ENCODE peak calls at places on chromosomes 1 and 21, in four cellular contexts. A is MM.1S; L is CD4-positive, CD25-positive, alpha-beta regulatory T cell; I is psoas muscle. T is an unnamed sample.

GRCh38 chr1:95640746-95641145 is 406.7 kb downstream of the RWDD3 start:
- DNase-seq in I (no peak), A (no peak), L (no peak), T (no peak)

GRCh38 chr21:45228171-45228641 is 59.5 kb downstream of the POFUT2 start:
- DNase-seq in L (no peak), A (no peak), I (no peak), T (no peak)

GRCh38 chr1:198109316-198109715 is 47.5 kb upstream of the NEK7 start:
- DNase-seq in L (no peak), I (no peak), A (no peak), T (no peak)

GRCh38 chr1:18580676-18581419 is 49.8 kb upstream of the PAX7 start:
- DNase-seq in A (no peak), L (no peak), I (no peak), T (no peak)

GRCh38 chr1:180231506-180232420 is 1.7 kb downstream of the LHX4 start:
- DNase-seq in I (no peak), A (peak; percentile 62), L (no peak), T (peak; percentile 63)

GRCh38 chr1:173682174-173682573 is 12.5 kb upstream of the ANKRD45 start:
- DNase-seq in L (no peak), I (no peak), A (no peak), T (no peak)

GRCh38 chr1:212234431-212235298 is 50.5 kb upstream of the PPP2R5A start:
- DNase-seq in A (peak; percentile 79), I (peak; percentile 61), L (no peak), T (no peak)

GRCh38 chr1:22341791-22342605 is 109.7 kb upstream of the ZBTB40 start:
- DNase-seq in I (peak; percentile 57), L (no peak), A (no peak), T (no peak)

GRCh38 chr1:176187001-176187400 is 20.1 kb downstream of the COP1 start:
- DNase-seq in I (no peak), A (no peak), L (no peak), T (no peak)

GRCh38 chr21:31872072-31872451 is 758 bp upstream of the HUNK start:
- DNase-seq in I (no peak), A (no peak), L (no peak), T (no peak)

GRCh38 chr1:57088689-57089088 is 122.9 kb upstream of the C8B start:
- DNase-seq in I (no peak), A (no peak), L (no peak), T (no peak)

GRCh38 chr1:226798427-226799411 is 59.6 kb upstream of the ITPKB start:
- DNase-seq in L (peak; percentile 22), I (no peak), A (no peak), T (peak; percentile 90)

GRCh38 chr1:53734650-53735211 is 4.2 kb downstream of the GLIS1 start:
- DNase-seq in L (no peak), I (no peak), A (peak; percentile 67), T (no peak)

DNA sequence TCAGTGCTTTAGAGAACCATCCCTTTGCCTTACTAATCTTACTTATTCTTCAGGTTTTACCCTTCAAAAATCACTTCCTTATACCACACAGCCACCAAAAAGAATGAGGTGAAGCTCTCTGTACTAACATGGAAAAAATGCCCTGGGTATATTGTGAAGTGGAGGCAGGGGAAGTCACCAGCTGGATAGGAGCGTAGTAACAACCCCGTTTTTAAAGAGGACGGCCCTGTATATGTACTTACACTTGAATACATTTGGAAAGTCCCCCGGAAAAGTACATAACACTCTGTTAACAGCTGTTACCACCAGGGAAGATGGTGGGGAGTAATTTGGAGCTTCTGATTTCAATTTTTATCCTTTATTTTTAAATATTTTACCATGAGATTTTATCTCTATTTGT is 28.2 kb upstream of the KHDRBS1 start:
- DNase-seq in I (no peak), A (peak; percentile 88), L (no peak), T (peak; percentile 60)
- H3K4me3 ChIP-seq in I (no peak overlapping the region), A (peak overlapping the region; percentile 39), L (peak overlapping the region; percentile 29), T (peak overlapping the region; percentile 31)

GRCh38 chr1:156489166-156489934 is 11.2 kb downstream of the MEF2D start:
- DNase-seq in A (peak; percentile 78), L (no peak), I (peak; percentile 90), T (peak; percentile 59)

GRCh38 chr1:156488566-156489165 is 11.9 kb downstream of the MEF2D start:
- DNase-seq in L (no peak), I (no peak), A (peak; percentile 90), T (no peak)

GRCh38 chr1:156490401-156491032 is 10.1 kb downstream of the MEF2D start:
- DNase-seq in A (peak; percentile 60), I (peak; percentile 86), L (no peak), T (no peak)

GRCh38 chr1:156491151-156491949 is 9.2 kb downstream of the MEF2D start:
- DNase-seq in A (no peak), I (peak; percentile 56), L (no peak), T (no peak)

GRCh38 chr1:156489935-156490293 is 10.7 kb downstream of the MEF2D start:
- DNase-seq in I (no peak), L (no peak), A (no peak), T (no peak)
- H3K4me3 ChIP-seq in I (peak overlapping the region; percentile 98), L (peak overlapping the region; percentile 61), A (peak overlapping the region; percentile 56), T (no peak overlapping the region)

GRCh38 chr1:184424171-184424570 is 37.3 kb downstream of the C1orf21 start:
- DNase-seq in I (no peak), A (no peak), L (no peak), T (no peak)
- H3K4me3 ChIP-seq in I (no peak overlapping the region), A (no peak overlapping the region), L (no peak overlapping the region), T (no peak overlapping the region)

GRCh38 chr1:3074800-3075199 is 5.8 kb downstream of the PRDM16 start:
- DNase-seq in A (no peak), L (no peak), I (no peak), T (no peak)
- H3K4me3 ChIP-seq in A (no peak overlapping the region), L (no peak overlapping the region), I (no peak overlapping the region), T (no peak overlapping the region)

GRCh38 chr1:44406761-44407429 is 1.8 kb downstream of the RNF220 start:
- DNase-seq in I (peak; percentile 54), L (no peak), A (no peak), T (no peak)
- H3K4me3 ChIP-seq in I (peak overlapping the region; percentile 64), L (no peak overlapping the region), A (peak overlapping the region; percentile 43), T (no peak overlapping the region)

GRCh38 chr1:225517697-225518096 is 89.9 kb upstream of the LBR start:
- DNase-seq in I (no peak), L (no peak), A (no peak), T (no peak)

GRCh38 chr1:225520587-225521227 is 92.9 kb upstream of the LBR start:
- DNase-seq in A (no peak), I (no peak), L (no peak), T (no peak)

GRCh38 chr1:225514671-225515081 is 86.8 kb upstream of the LBR start:
- DNase-seq in A (no peak), L (no peak), I (no peak), T (no peak)

GRCh38 chr1:225519166-225519863 is 91.5 kb upstream of the LBR start:
- DNase-seq in L (no peak), A (no peak), I (no peak), T (no peak)

DNA sequence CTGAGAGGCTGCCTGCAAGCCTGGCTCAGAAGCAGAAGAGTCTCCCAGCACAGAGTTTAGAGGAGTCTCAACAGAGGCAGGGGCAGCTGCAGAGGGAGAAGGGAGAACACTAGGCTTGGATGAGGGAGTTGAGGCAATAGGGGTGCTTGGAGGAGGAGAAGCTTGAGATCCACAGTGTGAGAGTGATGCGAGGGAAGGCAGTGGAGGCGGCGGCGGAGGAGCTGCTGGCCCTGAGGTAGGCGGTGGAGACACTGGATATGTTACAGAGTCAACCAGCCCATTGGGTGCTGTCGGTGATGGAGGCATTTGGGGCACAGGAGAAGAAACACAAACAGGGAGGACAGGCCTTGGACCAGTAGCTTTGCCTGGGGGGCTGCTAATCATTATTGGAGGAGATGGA is 89.4 kb upstream of the LBR start:
- DNase-seq in I (no peak), L (no peak), A (no peak), T (no peak)
- H3K4me3 ChIP-seq in I (no peak overlapping the region), L (no peak overlapping the region), A (no peak overlapping the region), T (no peak overlapping the region)

T was measured in Jurkat, Clone E6-1.